ENCODE peak calls at places on chromosomes 4 and X, in nine cellular contexts. H, A, G, B, Z, M, F, R and Q are unnamed samples.
A peak's percentile ranks its signal among the peaks of the same experiment; 100 is the strongest.

GRCh38 chr4:152032722-152033131 is 271.9 kb upstream of the GATB start:
- DNase-seq in H (peak; percentile 89), B (no peak), R (peak; percentile 53), F (peak; percentile 29), M (no peak), G (peak; percentile 91), Z (no peak), A (no peak), Q (peak; percentile 84)

GRCh38 chr4:38856524-38857337 is at the start of gene TLR6:
- DNase-seq in Z (no peak), G (peak; percentile 48), R (peak; percentile 46), A (no peak), H (no peak), B (peak; percentile 51), F (peak; percentile 66), M (no peak), Q (peak; percentile 48)

GRCh38 chr4:144501231-144501780 is 144.7 kb upstream of the HHIP start:
- DNase-seq in H (no peak), B (no peak), G (no peak), F (no peak), Z (no peak), A (no peak), R (no peak), M (no peak), Q (no peak)

GRCh38 chrX:1009771-1010170 is 202.7 kb downstream of the CRLF2 start:
- DNase-seq in H (no peak), B (no peak), R (no peak), Z (no peak), G (no peak), A (no peak), M (no peak), F (no peak), Q (no peak)

GRCh38 chr4:80183196-80184052 is 13.9 kb upstream of the PRDM8 start:
- DNase-seq in G (peak; percentile 46), R (peak; percentile 36), Z (peak; percentile 71), B (no peak), M (no peak), F (no peak), H (no peak), A (no peak), Q (no peak)

GRCh38 chr4:100184787-100185186 is 5.5 kb downstream of the DDIT4L start:
- DNase-seq in G (no peak), H (no peak), Z (no peak), R (no peak), B (no peak), F (no peak), M (no peak), A (no peak), Q (no peak)

GRCh38 chr4:148764720-148765119 is 322.5 kb upstream of the NR3C2 start:
- DNase-seq in G (no peak), R (no peak), B (no peak), M (no peak), F (no peak), H (no peak), A (no peak), Z (no peak), Q (no peak)

GRCh38 chr4:98687876-98688275 is 29.5 kb upstream of the TSPAN5 start:
- DNase-seq in G (no peak), A (no peak), H (no peak), B (no peak), F (no peak), R (no peak), M (no peak), Z (no peak), Q (peak; percentile 47)

GRCh38 chr4:40702800-40703151 is 47.0 kb upstream of the NSUN7 start:
- DNase-seq in H (no peak), M (no peak), R (no peak), F (no peak), Z (no peak), B (no peak), A (no peak), G (no peak), Q (no peak)

GRCh38 chrX:5586726-5587125 is 641.9 kb downstream of the NLGN4X start:
- DNase-seq in M (no peak), F (no peak), G (no peak), B (no peak), H (no peak), Z (no peak), A (no peak), R (no peak), Q (no peak)

GRCh38 chr4:508675-509373 is 9.8 kb downstream of the PIGG start:
- DNase-seq in H (no peak), R (no peak), A (no peak), F (no peak), B (no peak), Z (no peak), M (no peak), G (no peak), Q (peak; percentile 16)

GRCh38 chr4:26320159-26320452 is 708 bp upstream of the RBPJ start:
- DNase-seq in Z (no peak), A (peak; percentile 46), H (peak; percentile 37), G (no peak), B (no peak), F (no peak), R (no peak), M (no peak), Q (peak; percentile 39)

GRCh38 chr4:26317766-26318165 is 3.0 kb upstream of the RBPJ start:
- DNase-seq in G (no peak), R (no peak), F (no peak), M (no peak), H (no peak), A (no peak), B (no peak), Z (no peak), Q (no peak)

GRCh38 chr4:26320453-26321325 is at the start of gene RBPJ:
- DNase-seq in F (peak; percentile 92), G (peak; percentile 99), Z (peak; percentile 93), R (peak; percentile 87), A (peak; percentile 92), M (peak; percentile 91), B (peak; percentile 85), H (peak; percentile 98), Q (peak; percentile 96)

GRCh38 chr4:26321326-26322276 is 787 bp downstream of the RBPJ start:
- DNase-seq in A (peak; percentile 55), R (peak; percentile 31), H (peak; percentile 31), M (no peak), Z (peak; percentile 66), G (peak; percentile 39), B (no peak), F (no peak), Q (peak; percentile 27)

DNA sequence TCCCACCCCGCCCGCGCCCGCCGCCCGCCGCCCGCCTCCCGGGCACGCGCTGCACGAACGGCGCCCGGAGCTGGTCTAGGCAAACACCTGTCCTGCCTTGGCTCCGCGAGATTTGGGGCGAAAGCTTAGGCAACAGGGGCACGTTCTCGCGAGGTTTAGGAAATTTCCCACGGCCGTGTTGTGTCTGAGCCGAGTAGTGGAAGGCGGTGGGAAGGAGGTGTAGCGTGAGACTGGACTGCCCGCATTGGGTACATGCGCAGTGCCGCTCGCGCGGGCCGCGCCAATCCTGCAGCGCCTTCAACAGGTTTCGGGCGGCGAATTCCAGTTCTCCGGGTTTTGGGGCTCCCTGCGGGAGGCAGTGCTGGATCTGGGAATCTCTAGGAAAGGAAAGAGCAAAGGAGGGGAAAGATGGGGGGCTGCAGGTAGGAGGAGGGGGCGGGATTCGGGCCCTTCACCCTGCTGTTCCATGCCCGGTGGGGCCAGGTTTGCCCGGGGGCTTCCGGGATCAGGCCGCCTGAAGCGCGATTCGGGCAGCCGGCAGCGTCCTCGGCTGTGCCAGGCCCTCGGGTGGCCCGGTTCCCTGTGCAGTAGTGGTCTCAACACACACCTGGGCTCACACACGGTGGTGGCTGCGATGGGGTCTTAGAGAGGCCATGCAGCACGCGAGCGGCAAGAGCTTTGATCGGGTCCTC is 1.2 kb upstream of the RBPJ start:
- DNase-seq in M (peak; percentile 96), G (peak; percentile 99), A (peak; percentile 98), B (peak; percentile 79), R (peak; percentile 99), F (peak; percentile 98), Z (peak; percentile 99), H (peak; percentile 99), Q (peak; percentile 100)
- TF ChIP-seq CTCF in M (no peak), G (no peak), A (no peak), B (no peak), R (no peak), F (peak; percentile 13), Z (no peak), H (no peak), Q (no peak)

GRCh38 chr4:74320559-74321118 is 12.4 kb downstream of the EPGN start:
- DNase-seq in A (no peak), G (peak; percentile 53), H (peak; percentile 30), F (no peak), Z (peak; percentile 67), M (no peak), R (no peak), B (peak; percentile 26), Q (peak; percentile 41)
- TF ChIP-seq CTCF in A (peak; percentile 81), G (peak; percentile 69), H (peak; percentile 68), F (no peak), Z (no peak), M (peak; percentile 45), R (no peak), B (peak; percentile 65), Q (peak; percentile 60)

GRCh38 chr4:56424697-56425514 is 10.5 kb downstream of the PPAT start:
- DNase-seq in R (no peak), F (no peak), B (peak; percentile 20), Z (no peak), H (no peak), M (no peak), G (peak; percentile 15), A (no peak), Q (peak; percentile 42)
- TF ChIP-seq CTCF in R (peak; percentile 64), F (no peak), B (peak; percentile 31), Z (peak; percentile 21), H (peak; percentile 67), M (peak; percentile 77), G (peak; percentile 58), A (peak; percentile 85), Q (peak; percentile 77)

DNA sequence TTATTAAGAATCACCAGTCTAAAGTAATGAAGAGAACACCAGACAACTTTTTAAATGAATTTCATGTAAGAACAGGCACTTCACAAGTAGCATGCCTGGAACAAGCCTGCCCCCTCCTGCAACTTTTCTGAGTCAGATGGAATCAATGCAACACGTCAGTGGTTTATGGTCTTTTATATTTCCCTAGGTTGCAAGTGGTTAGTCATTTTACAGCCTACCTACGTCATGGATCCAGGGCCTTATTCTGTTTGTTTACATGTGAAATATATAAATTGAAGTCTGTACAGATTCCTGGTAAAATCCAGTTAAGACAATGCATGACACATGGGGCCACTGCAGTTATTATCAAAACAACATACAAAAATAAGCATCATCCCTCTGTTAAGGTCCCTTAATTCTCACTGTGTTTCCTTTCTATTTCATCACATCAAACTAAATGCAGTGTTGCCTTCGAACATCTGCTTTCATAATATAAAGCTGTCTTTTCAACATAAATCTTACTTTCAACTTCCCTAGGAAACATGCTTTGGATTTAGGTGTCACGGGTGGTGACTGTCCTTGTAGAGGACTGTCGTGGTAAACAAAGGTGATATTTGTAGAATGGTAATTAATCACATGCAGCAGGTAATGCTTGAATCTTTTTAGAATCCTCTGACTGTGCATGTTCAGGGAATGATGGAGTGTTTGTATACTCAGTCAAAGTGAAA is 309.3 kb downstream of the FRMPD4 start:
- DNase-seq in M (no peak), Z (no peak), R (no peak), A (no peak), F (no peak), H (peak; percentile 76), G (peak; percentile 81), B (no peak), Q (peak; percentile 87)
- TF ChIP-seq CTCF in M (peak; percentile 37), Z (no peak), R (no peak), A (no peak), F (no peak), H (peak; percentile 13), G (peak; percentile 27), B (no peak), Q (peak; percentile 34)